ENCODE peak calls at places on chromosomes 16 and 17, in four cellular contexts. O is breast epithelium, N is AG09309, D is mesothelial cell of epicardium. W is an unnamed sample.

GRCh38 chr16:3188925-3189825 is 1.2 kb downstream of the OR1F1 start:
- DNase-seq in O (no peak), N (no peak), D (no peak), W (no peak)

GRCh38 chr17:59331129-59331928 is at the start of gene YPEL2:
- DNase-seq in O (peak; percentile 93), N (peak; percentile 78), D (peak; percentile 96), W (peak; percentile 74)

GRCh38 chr16:52549011-52549692 is 2.2 kb upstream of the TOX3 start:
- DNase-seq in O (no peak), N (no peak), D (no peak), W (no peak)

GRCh38 chr17:59671386-59671785 is 35.8 kb downstream of the PTRH2 start:
- DNase-seq in O (no peak), N (no peak), D (no peak), W (no peak)

GRCh38 chr16:19380316-19380715 is 37.4 kb upstream of the TMC5 start:
- DNase-seq in O (no peak), N (no peak), D (no peak), W (no peak)

GRCh38 chr16:68636818-68637217 is 8.3 kb upstream of the CDH3 start:
- DNase-seq in O (no peak), N (no peak), D (no peak), W (no peak)

GRCh38 chr17:42797067-42798007 is 1.2 kb downstream of the COA3 start:
- DNase-seq in O (no peak), N (no peak), D (no peak), W (no peak)

GRCh38 chr17:32943647-32944191 is 15.8 kb downstream of the TMEM98 start:
- DNase-seq in O (no peak), N (peak; percentile 68), D (no peak), W (no peak)

GRCh38 chr17:77749316-77749715 is 209.2 kb upstream of the TNRC6C start:
- DNase-seq in O (no peak), N (no peak), D (no peak), W (no peak)

GRCh38 chr17:31581491-31581890 is 190.0 kb downstream of the RAB11FIP4 start:
- DNase-seq in O (no peak), N (no peak), D (no peak), W (no peak)

GRCh38 chr17:79082311-79083190 is 7.9 kb downstream of the ENGASE start:
- DNase-seq in O (no peak), N (no peak), D (no peak), W (no peak)

GRCh38 chr17:72984145-72984924 is 108.2 kb downstream of the SLC39A11 start:
- DNase-seq in O (no peak), N (peak; percentile 57), D (no peak), W (no peak)

GRCh38 chr17:5272313-5272712 is 9.8 kb upstream of the RABEP1 start:
- DNase-seq in O (no peak), N (no peak), D (no peak), W (no peak)

GRCh38 chr17:50783193-50783660 is 15.9 kb upstream of the ANKRD40CL start:
- DNase-seq in O (peak; percentile 90), N (peak; percentile 42), D (peak; percentile 69), W (peak; percentile 77)

GRCh38 chr16:88327566-88328312 is 55.0 kb upstream of the ZNF469 start:
- DNase-seq in O (no peak), N (no peak), D (no peak), W (no peak)

GRCh38 chr17:11564483-11565380 is 33.5 kb upstream of the DNAH9 start:
- DNase-seq in O (no peak), N (no peak), D (no peak), W (no peak)

GRCh38 chr17:6853764-6854442 is 22.4 kb upstream of the TEKT1 start:
- DNase-seq in O (no peak), N (no peak), D (no peak), W (peak; percentile 24)
- TF ChIP-seq CTCF in O (peak; percentile 23), N (peak; percentile 25), D (peak; percentile 61), W (no peak)

GRCh38 chr17:7687908-7688807 is at the start of gene WRAP53:
- DNase-seq in O (peak; percentile 97), N (peak; percentile 97), D (peak; percentile 89), W (peak; percentile 89)
- TF ChIP-seq CTCF in O (peak; percentile 99), N (peak; percentile 97), D (peak; percentile 98), W (peak; percentile 84)

GRCh38 chr16:57906385-57907316 is 64.3 kb downstream of the CNGB1 start:
- DNase-seq in O (no peak), N (no peak), D (no peak), W (no peak)
- TF ChIP-seq CTCF in O (peak; percentile 40), N (peak; percentile 67), D (no peak), W (no peak)

DNA sequence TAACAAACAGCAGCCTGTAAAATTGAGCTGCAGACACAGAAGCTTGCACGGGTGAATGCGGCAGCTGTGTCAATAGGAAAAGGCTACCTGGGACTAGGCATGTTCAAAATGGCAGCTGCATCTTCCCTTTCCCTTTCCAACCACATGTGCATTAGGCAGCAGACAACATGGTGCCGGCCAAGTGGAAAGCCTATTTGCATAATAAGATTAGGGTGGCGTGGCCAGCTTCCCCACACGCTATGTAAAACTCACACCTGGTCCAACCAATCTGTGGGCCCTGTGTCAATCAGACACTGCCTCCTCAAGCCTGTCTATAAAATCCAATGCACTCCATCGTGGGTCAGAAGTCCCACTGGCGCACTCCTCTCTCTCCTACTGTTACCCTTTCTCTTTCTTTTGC is 61.0 kb upstream of the RBBP6 start:
- DNase-seq in O (no peak), N (no peak), D (no peak), W (no peak)
- TF ChIP-seq CTCF in O (no peak), N (no peak), D (no peak), W (no peak)

GRCh38 chr16:25143898-25144297 is 32.4 kb downstream of the LCMT1 start:
- DNase-seq in O (no peak), N (no peak), D (no peak), W (no peak)
- TF ChIP-seq CTCF in O (no peak), N (peak; percentile 26), D (no peak), W (no peak)

W was measured in omental fat pad.